ENCODE peak calls at places on chromosomes 4 and X, in six cellular contexts. Q is uterus, Z is DND-41, V is psoas muscle, U is tibial artery, F is pancreas. E is an unnamed sample. For H3K4me1, the result is how much of the 10 kb centered on the place peaks cover.

GRCh38 chr4:51923343-51923742 is 80.4 kb downstream of the DCUN1D4 start:
- DNase-seq in Q (no peak), Z (no peak), V (no peak), U (no peak), F (no peak), E (no peak)

GRCh38 chrX:47191331-47191730 is 2.3 kb upstream of the UBA1 start:
- DNase-seq in Q (no peak), Z (peak), V (peak), U (peak), F (peak), E (peak)

GRCh38 chrX:48901069-48901468 is 3.3 kb downstream of the PQBP1 start:
- DNase-seq in Q (no peak), Z (no peak), V (no peak), U (no peak), F (no peak), E (no peak)

GRCh38 chr4:147969573-147969972 is 237.7 kb downstream of the ARHGAP10 start:
- DNase-seq in Q (no peak), Z (no peak), V (no peak), U (no peak), F (no peak), E (no peak)

GRCh38 chr4:148330161-148330560 is 112.1 kb downstream of the NR3C2 start:
- DNase-seq in Q (peak), Z (no peak), V (no peak), U (peak), F (no peak), E (no peak)

GRCh38 chr4:56803473-56803872 is 18.0 kb downstream of the SPINK2 start:
- DNase-seq in Q (no peak), Z (peak), V (no peak), U (no peak), F (no peak), E (peak)

GRCh38 chr4:161320377-161320776 is 843.4 kb downstream of the FSTL5 start:
- DNase-seq in Q (no peak), Z (no peak), V (no peak), U (no peak), F (no peak), E (peak)

GRCh38 chr4:168859888-168860694 is 150.0 kb downstream of the CBR4 start:
- DNase-seq in Q (no peak), Z (no peak), V (no peak), U (no peak), F (no peak), E (no peak)

DNA sequence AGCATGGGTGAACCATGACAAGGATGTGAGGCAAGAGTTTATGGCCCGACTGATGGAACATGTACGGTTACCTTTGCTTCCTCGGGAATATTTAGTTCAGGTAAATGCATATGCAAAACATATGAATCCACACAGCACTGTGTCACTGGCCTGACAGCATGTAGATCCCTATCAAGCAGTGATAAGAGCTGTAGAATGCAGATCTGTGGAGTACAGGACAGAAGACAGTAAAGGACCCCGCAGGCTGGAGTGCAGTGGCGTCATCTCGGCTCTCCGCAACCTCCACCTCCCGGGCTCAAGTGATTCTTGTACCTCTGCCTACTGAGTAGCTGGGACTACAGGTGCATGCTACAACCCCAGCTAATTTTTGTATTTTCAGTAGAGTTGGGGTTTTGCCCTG is 29.8 kb upstream of the MSMO1 start:
- DNase-seq in Q (no peak), Z (no peak), V (no peak), U (no peak), F (no peak), E (no peak)
- H3K4me1 ChIP-seq in Q (under half), Z (under half), V (under half), U (under half), F (under half), E (under half)

GRCh38 chr4:7021355-7021754 is 21.8 kb upstream of the TADA2B start:
- DNase-seq in Q (no peak), Z (no peak), V (no peak), U (no peak), F (no peak), E (no peak)

GRCh38 chr4:7023486-7023885 is 19.7 kb upstream of the TADA2B start:
- DNase-seq in Q (no peak), Z (no peak), V (peak), U (no peak), F (no peak), E (no peak)

GRCh38 chr4:7020856-7021255 is 22.3 kb upstream of the TADA2B start:
- DNase-seq in Q (no peak), Z (no peak), V (no peak), U (no peak), F (no peak), E (no peak)

GRCh38 chr4:7020290-7020689 is 22.9 kb upstream of the TADA2B start:
- DNase-seq in Q (no peak), Z (no peak), V (no peak), U (no peak), F (no peak), E (no peak)

GRCh38 chr4:7021930-7022658 is 21.1 kb upstream of the TADA2B start:
- DNase-seq in Q (no peak), Z (no peak), V (peak), U (no peak), F (no peak), E (no peak)
- H3K27ac ChIP-seq in Q (no peak), Z (no peak), V (no peak), U (no peak), F (no peak), E (no peak)

DNA sequence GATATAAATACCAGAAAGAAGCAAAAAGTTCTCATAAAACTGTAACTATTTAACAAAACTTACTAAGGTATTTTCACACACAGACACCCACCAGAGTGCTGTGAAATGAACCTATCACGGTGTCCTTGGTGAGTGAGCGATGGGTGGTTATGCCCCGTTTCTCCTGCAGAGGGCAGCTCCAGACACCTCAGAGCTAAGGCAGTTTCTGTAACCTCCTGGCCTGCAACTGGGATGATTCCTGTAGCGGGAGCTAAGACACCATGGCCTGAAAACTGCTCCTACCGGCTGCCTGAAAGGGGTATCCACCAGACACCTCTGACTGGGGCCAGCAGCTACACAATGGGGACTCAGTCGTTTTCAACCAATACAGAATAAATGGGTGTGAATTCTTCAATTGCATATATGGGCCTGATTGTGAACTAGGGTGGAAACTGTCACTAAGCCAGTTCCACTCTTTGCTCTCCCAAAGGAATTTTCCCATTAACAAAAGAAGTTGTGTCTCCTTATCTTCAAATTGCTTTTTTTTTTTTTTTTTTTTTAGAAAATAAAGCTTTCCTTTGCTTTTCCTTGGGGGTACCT is 2375.8 kb upstream of the TENM3 start:
- DNase-seq in Q (no peak), Z (peak), V (no peak), U (no peak), F (no peak), E (peak)
- TF ChIP-seq CTCF in Q (no peak), Z (peak), V (no peak), U (no peak), F (no peak), E (peak)

GRCh38 chr4:4627111-4627510 is 85.3 kb upstream of the STX18 start:
- DNase-seq in Q (no peak), Z (no peak), V (no peak), U (no peak), F (no peak), E (no peak)
- H3K4me1 ChIP-seq in Q (under half), Z (under half), V (under half), U (under half), F (under half), E (under half)

DNA sequence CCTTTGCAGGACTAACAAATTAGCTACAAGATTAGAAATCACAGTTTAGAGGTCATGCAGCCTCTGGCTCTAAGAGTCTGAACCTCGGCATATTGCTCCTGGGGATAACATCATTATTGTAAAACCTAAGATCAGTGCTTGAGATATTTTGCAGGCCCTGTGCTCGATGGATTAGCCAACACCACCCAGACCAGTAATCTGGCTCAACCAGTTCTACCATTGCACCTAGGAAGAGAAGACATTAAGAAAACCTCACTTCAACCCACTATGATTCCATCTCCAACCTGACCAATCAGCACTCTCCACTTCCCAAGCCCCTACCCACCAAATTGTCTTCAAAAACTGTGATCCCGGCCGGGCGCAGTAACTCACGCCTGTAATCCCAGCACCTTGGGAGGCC is 43.6 kb downstream of the WFS1 start:
- DNase-seq in Q (no peak), Z (no peak), V (no peak), U (no peak), F (no peak), E (no peak)
- H3K27ac ChIP-seq in Q (no peak), Z (no peak), V (no peak), U (no peak), F (no peak), E (no peak)